ENCODE peak calls at places on chromosomes 3 and 15, in ten cellular contexts. K is GM23248; O is HepG2; Z is psoas muscle; V is naive thymus-derived CD4-positive, alpha-beta T cell; H is spleen; Q is aorta; A is pancreas; S is fibroblast of lung; B is astrocyte. W is an unnamed sample.

GRCh38 chr3:77370413-77370812 is 330.5 kb downstream of the ROBO2 start:
- DNase-seq in Q (peak; percentile 81), H (no peak), S (peak; percentile 69), A (no peak), B (peak; percentile 58), K (peak; percentile 49), O (no peak), V (no peak), Z (no peak), W (peak; percentile 8)

GRCh38 chr3:27090265-27091041 is 278.7 kb downstream of the NEK10 start:
- DNase-seq in O (no peak), S (no peak), B (no peak), K (peak; percentile 14), Z (no peak), V (no peak), Q (no peak), A (no peak), H (no peak), W (no peak)

GRCh38 chr3:59772416-59773408 is 722.9 kb upstream of the CFAP20DC start:
- DNase-seq in K (no peak), H (peak; percentile 74), A (no peak), S (no peak), Z (no peak), V (peak; percentile 67), B (no peak), Q (no peak), O (no peak), W (no peak)

GRCh38 chr3:148081926-148082325 is 615.8 kb upstream of the AGTR1 start:
- DNase-seq in A (no peak), H (no peak), Q (no peak), B (no peak), K (no peak), S (no peak), Z (no peak), O (no peak), V (no peak), W (no peak)

GRCh38 chr3:151171145-151171544 is 31.9 kb downstream of the GPR171 start:
- DNase-seq in Q (no peak), H (no peak), O (peak; percentile 56), A (no peak), Z (no peak), S (peak; percentile 3), V (peak; percentile 29), K (no peak), B (no peak), W (no peak)

GRCh38 chr3:28053759-28054158 is 187.7 kb upstream of the CMC1 start:
- DNase-seq in V (no peak), O (no peak), H (no peak), Q (no peak), S (peak; percentile 52), Z (no peak), K (peak; percentile 91), A (no peak), B (peak; percentile 37), W (no peak)

GRCh38 chr3:143807987-143808386 is 40.3 kb downstream of the SLC9A9 start:
- DNase-seq in Q (no peak), A (no peak), O (no peak), V (no peak), K (no peak), S (no peak), B (no peak), Z (no peak), H (no peak), W (no peak)

GRCh38 chr3:157201648-157202278 is 41.8 kb upstream of the CCNL1 start:
- DNase-seq in K (peak; percentile 71), O (peak; percentile 29), Z (no peak), Q (no peak), B (peak; percentile 36), A (no peak), V (no peak), S (peak; percentile 58), H (no peak), W (no peak)

GRCh38 chr3:150384517-150385212 is 23.4 kb upstream of the TSC22D2 start:
- DNase-seq in K (no peak), Q (no peak), V (peak; percentile 58), A (no peak), H (peak; percentile 82), B (no peak), O (peak; percentile 76), Z (peak; percentile 17), S (peak; percentile 28), W (peak; percentile 29)

GRCh38 chr3:179037361-179037760 is 34.2 kb downstream of the ZMAT3 start:
- DNase-seq in H (peak; percentile 78), Z (peak; percentile 48), V (peak; percentile 75), K (peak; percentile 99), A (no peak), S (peak; percentile 97), O (no peak), Q (peak; percentile 88), B (peak; percentile 95), W (no peak)

GRCh38 chr3:182793663-182794454 is 555 bp downstream of the ATP11B start:
- DNase-seq in O (peak; percentile 3), Q (peak; percentile 84), B (peak; percentile 30), K (peak; percentile 80), H (peak; percentile 90), V (peak; percentile 54), S (peak; percentile 43), A (peak; percentile 41), Z (peak; percentile 38), W (peak; percentile 60)

GRCh38 chr3:69296995-69297394 is 88.9 kb downstream of the FRMD4B start:
- DNase-seq in K (no peak), Z (no peak), O (no peak), Q (no peak), B (no peak), S (no peak), H (no peak), A (no peak), V (no peak), W (no peak)

GRCh38 chr3:173221010-173221409 is 80.0 kb upstream of the SPATA16 start:
- DNase-seq in Q (no peak), K (peak; percentile 43), V (no peak), A (no peak), B (no peak), S (peak; percentile 13), Z (no peak), H (no peak), O (peak; percentile 5), W (no peak)

GRCh38 chr15:68888419-68888818 is 41.9 kb upstream of the SPESP1 start:
- DNase-seq in Q (no peak), K (no peak), O (no peak), Z (no peak), S (no peak), A (no peak), H (no peak), B (no peak), V (no peak), W (no peak)

GRCh38 chr3:134060561-134061385 is 31.0 kb upstream of the SLCO2A1 start:
- DNase-seq in K (no peak), V (no peak), H (peak; percentile 44), Q (peak; percentile 39), A (no peak), S (no peak), B (no peak), O (peak; percentile 41), Z (no peak), W (no peak)

GRCh38 chr15:48962662-48963523 is 826 bp downstream of the SHC4 start:
- DNase-seq in O (no peak), V (no peak), Q (peak; percentile 78), B (no peak), A (peak; percentile 40), K (peak; percentile 83), Z (peak; percentile 52), H (no peak), S (peak; percentile 54), W (peak; percentile 35)

GRCh38 chr15:72497402-72497801 is 23.3 kb downstream of the ARIH1 start:
- DNase-seq in S (no peak), K (no peak), A (no peak), Q (no peak), O (no peak), H (no peak), V (no peak), Z (no peak), B (no peak), W (no peak)

GRCh38 chr15:64209680-64210334 is 47.0 kb upstream of the PPIB start:
- DNase-seq in H (no peak), A (no peak), V (no peak), B (peak; percentile 23), Z (no peak), K (peak; percentile 64), Q (no peak), S (peak; percentile 42), O (peak; percentile 32), W (no peak)

GRCh38 chr3:11564577-11565001 is 79.1 kb downstream of the VGLL4 start:
- DNase-seq in S (no peak), A (no peak), K (no peak), Z (no peak), H (peak; percentile 61), Q (peak; percentile 72), V (no peak), O (no peak), B (no peak), W (no peak)
- H3K27ac ChIP-seq in S (no peak overlapping the region), A (no peak overlapping the region), K (no peak overlapping the region), Z (peak overlapping the region; percentile 23), H (no peak overlapping the region), Q (no peak overlapping the region), V (no peak overlapping the region), O (no peak overlapping the region), B (no peak overlapping the region), W (no peak overlapping the region)

GRCh38 chr15:42578984-42579537 is 3.7 kb downstream of the STARD9 start:
- DNase-seq in O (no peak), Q (no peak), S (no peak), V (no peak), H (no peak), B (no peak), Z (no peak), A (no peak), K (no peak), W (no peak)
- H3K4me1 ChIP-seq in O (peaks cover 64% of the 10 kb centered on the region), Q (peaks cover 2% of the 10 kb centered on the region), S (peaks cover 13% of the 10 kb centered on the region), V (peaks cover 19% of the 10 kb centered on the region), H (peaks cover 63% of the 10 kb centered on the region), B (peaks cover 24% of the 10 kb centered on the region), Z (peaks cover 13% of the 10 kb centered on the region), A (no peaks in the 10 kb centered on the region), K (peaks cover 23% of the 10 kb centered on the region), W (peaks cover 12% of the 10 kb centered on the region)

DNA sequence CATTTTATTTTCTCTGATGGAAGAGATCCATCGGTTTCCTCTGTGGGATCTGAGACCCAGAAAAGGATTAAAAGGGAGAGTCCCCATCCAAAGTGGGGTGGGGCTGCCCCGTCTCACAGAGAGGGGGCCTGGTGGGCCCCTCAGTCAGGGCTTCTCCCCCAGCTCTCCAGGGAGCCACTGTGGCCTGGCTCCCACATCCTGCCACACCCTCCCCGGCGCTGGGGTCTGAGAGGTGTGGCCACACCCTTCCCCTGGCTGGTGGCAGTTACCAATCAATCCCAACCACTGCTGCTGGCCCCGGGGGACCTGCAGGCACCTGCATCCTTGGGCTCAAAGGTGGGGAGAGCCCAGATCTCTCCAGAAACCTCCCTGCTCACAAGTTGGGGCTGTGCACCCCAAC is 161.8 kb upstream of the IQSEC1 start:
- DNase-seq in B (no peak), Z (no peak), A (no peak), K (no peak), V (no peak), O (no peak), H (peak; percentile 81), Q (no peak), S (no peak), W (no peak)
- H3K4me3 ChIP-seq in B (no peak overlapping the region), Z (no peak overlapping the region), A (no peak overlapping the region), K (no peak overlapping the region), V (no peak overlapping the region), O (no peak overlapping the region), H (no peak overlapping the region), Q (no peak overlapping the region), S (no peak overlapping the region), W (no peak overlapping the region)

DNA sequence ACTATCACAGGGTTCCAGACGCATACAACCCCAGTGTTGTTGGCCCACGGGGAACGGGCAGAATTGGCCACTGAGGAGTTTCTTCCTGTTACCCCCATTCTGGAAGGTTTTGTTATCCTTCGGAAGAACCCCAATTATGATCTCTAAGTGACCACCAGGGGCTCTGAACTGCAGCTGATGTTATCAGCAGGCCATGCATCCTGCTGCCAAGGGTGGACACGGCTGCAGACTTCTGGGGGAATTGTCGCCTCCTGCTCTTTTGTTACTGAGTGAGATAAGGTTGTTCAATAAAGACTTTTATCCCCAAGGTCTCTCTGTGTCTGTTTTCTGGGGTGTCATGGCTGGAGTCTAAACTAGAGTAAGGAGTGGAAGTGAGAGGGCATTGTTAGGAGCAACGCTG is 5.7 kb upstream of the EIF4G1 start:
- DNase-seq in A (no peak), Z (no peak), Q (no peak), K (no peak), V (no peak), S (no peak), B (no peak), H (no peak), O (no peak), W (no peak)
- H3K27ac ChIP-seq in A (no peak overlapping the region), Z (no peak overlapping the region), Q (no peak overlapping the region), K (no peak overlapping the region), V (no peak overlapping the region), S (no peak overlapping the region), B (no peak overlapping the region), H (no peak overlapping the region), O (no peak overlapping the region), W (no peak overlapping the region)